ENCODE peak calls at places on chromosomes 12 and 14, in seven cellular contexts. D is body of pancreas, L is adrenal gland, J is stomach, V is right lobe of liver, N is thyroid gland, I is heart left ventricle. T is an unnamed sample.

GRCh38 chr14:34843011-34843554 is 32.1 kb downstream of the BAZ1A start:
- DNase-seq in D (no peak), V (no peak), N (no peak), L (no peak), J (no peak), I (no peak), T (no peak)

GRCh38 chr14:101072945-101073597 is 169.5 kb upstream of the RTL1 start:
- DNase-seq in V (peak), J (peak), N (no peak), I (no peak), L (peak), D (peak), T (no peak)

GRCh38 chr14:77022219-77022852 is 6.2 kb downstream of the IRF2BPL start:
- DNase-seq in I (no peak), N (peak), L (no peak), J (no peak), V (no peak), D (peak), T (no peak)

GRCh38 chr12:103771466-103771865 is 69.6 kb downstream of the NT5DC3 start:
- DNase-seq in J (peak), N (peak), L (peak), I (no peak), D (peak), V (peak), T (no peak)

GRCh38 chr12:124636138-124636968 is 68.9 kb upstream of the NCOR2 start:
- DNase-seq in D (no peak), L (peak), V (no peak), I (peak), N (no peak), J (peak), T (no peak)

GRCh38 chr12:104677441-104678089 is 220.8 kb downstream of the CHST11 start:
- DNase-seq in V (no peak), L (no peak), J (peak), N (no peak), I (no peak), D (no peak), T (no peak)

GRCh38 chr12:108128221-108129016 is 669 bp upstream of the WSCD2 start:
- DNase-seq in V (no peak), I (no peak), J (no peak), L (no peak), N (no peak), D (no peak), T (no peak)

GRCh38 chr12:3277261-3277943 is 200.2 kb downstream of the TSPAN9 start:
- DNase-seq in D (no peak), J (peak), N (peak), V (no peak), I (no peak), L (no peak), T (no peak)

GRCh38 chr14:101556566-101557320 is 4.6 kb upstream of the DIO3 start:
- DNase-seq in I (peak), D (no peak), J (no peak), V (no peak), L (no peak), N (no peak), T (no peak)

GRCh38 chr12:42798811-42799438 is 209.4 kb upstream of the PRICKLE1 start:
- DNase-seq in N (no peak), D (no peak), I (no peak), L (no peak), J (no peak), V (no peak), T (no peak)

GRCh38 chr12:58463050-58463449 is 457.3 kb downstream of the LRIG3 start:
- DNase-seq in D (no peak), V (no peak), L (no peak), I (no peak), N (no peak), J (no peak), T (no peak)

GRCh38 chr12:4591180-4591687 is 29.2 kb downstream of the DYRK4 start:
- DNase-seq in I (no peak), D (no peak), L (no peak), N (no peak), J (no peak), V (no peak), T (no peak)

GRCh38 chr12:95322335-95322734 is 104.7 kb downstream of the VEZT start:
- DNase-seq in N (no peak), D (no peak), I (no peak), J (no peak), V (no peak), L (no peak), T (no peak)

GRCh38 chr12:44000309-44000952 is 164.6 kb downstream of the TMEM117 start:
- DNase-seq in L (peak), D (peak), V (no peak), I (no peak), J (no peak), N (peak), T (no peak)

GRCh38 chr12:131087991-131088700 is 134.4 kb downstream of the ADGRD1 start:
- DNase-seq in V (no peak), I (no peak), N (peak), D (no peak), J (peak), L (peak), T (no peak)

GRCh38 chr12:120215357-120215735 is 14.4 kb upstream of the RPLP0 start:
- DNase-seq in J (no peak), N (no peak), L (no peak), I (no peak), V (no peak), D (no peak), T (no peak)

GRCh38 chr14:59919582-59920377 is at the start of gene LRRC9:
- DNase-seq in J (no peak), I (peak), L (peak), D (peak), V (peak), N (peak), T (no peak)

GRCh38 chr12:76909290-76909689 is 30.5 kb upstream of the CSRP2 start:
- DNase-seq in D (no peak), I (no peak), L (no peak), N (no peak), V (no peak), J (no peak), T (no peak)

GRCh38 chr12:9221476-9221875 is 13.3 kb upstream of the PZP start:
- DNase-seq in N (no peak), D (no peak), V (no peak), J (no peak), I (no peak), L (no peak), T (no peak)

GRCh38 chr12:96143392-96143791 is 50.8 kb upstream of the ELK3 start:
- DNase-seq in V (no peak), J (no peak), D (no peak), I (no peak), N (no peak), L (no peak), T (no peak)

GRCh38 chr14:31025335-31026075 is at the start of gene AP4S1:
- DNase-seq in N (peak), V (peak), L (peak), J (peak), D (peak), I (peak), T (no peak)

GRCh38 chr14:21915814-21916213 is 242.2 kb upstream of the OR4E1 start:
- DNase-seq in I (no peak), J (peak), D (peak), V (no peak), L (no peak), N (no peak), T (no peak)

GRCh38 chr12:99110866-99111265 is 465.8 kb downstream of the APAF1 start:
- DNase-seq in L (no peak), J (no peak), I (no peak), D (no peak), N (no peak), V (no peak), T (no peak)

GRCh38 chr12:127640181-127640886 is 626.6 kb upstream of the TMEM132C start:
- DNase-seq in V (no peak), D (no peak), L (no peak), N (no peak), J (no peak), I (no peak), T (no peak)

GRCh38 chr14:100409016-100409385 is 85.9 kb downstream of the SLC25A47 start:
- DNase-seq in L (no peak), I (no peak), J (no peak), N (no peak), D (no peak), V (no peak), T (no peak)

GRCh38 chr12:77947326-77947725 is 116.6 kb downstream of the NAV3 start:
- DNase-seq in J (no peak), I (no peak), N (no peak), V (no peak), D (no peak), L (no peak), T (no peak)

GRCh38 chr12:77941396-77941795 is 110.7 kb downstream of the NAV3 start:
- DNase-seq in J (no peak), V (no peak), I (no peak), L (no peak), N (no peak), D (no peak), T (no peak)

GRCh38 chr12:77947746-77948145 is 117.1 kb downstream of the NAV3 start:
- DNase-seq in J (no peak), I (no peak), V (no peak), L (no peak), D (no peak), N (no peak), T (no peak)

GRCh38 chr12:77943466-77943865 is 112.8 kb downstream of the NAV3 start:
- DNase-seq in N (no peak), L (no peak), J (no peak), I (no peak), D (no peak), V (no peak), T (no peak)

DNA sequence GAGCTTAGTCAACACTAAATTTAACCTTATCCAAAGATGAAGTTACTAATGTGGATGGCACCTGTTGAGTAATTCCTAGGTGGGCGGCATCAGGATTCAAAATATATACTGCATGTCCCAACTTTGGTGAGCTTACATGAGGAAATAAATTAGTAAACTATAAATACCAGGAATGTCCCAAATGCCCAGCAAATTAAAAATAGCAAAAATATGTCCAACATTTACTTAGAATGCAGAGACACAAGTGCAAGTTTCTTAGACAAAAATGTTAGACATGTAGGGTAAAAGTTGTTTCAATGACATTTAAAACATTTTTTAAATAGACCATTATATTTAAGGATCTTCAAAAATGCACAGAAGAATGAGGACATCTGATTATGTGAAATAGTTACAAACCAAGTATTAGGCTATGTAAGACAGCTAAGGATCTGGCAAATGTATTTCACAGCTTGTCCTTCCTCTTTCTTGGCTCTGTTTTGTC is 115.9 kb downstream of the NAV3 start:
- DNase-seq in I (no peak), N (no peak), D (no peak), V (no peak), L (no peak), J (no peak), T (no peak)
- TF ChIP-seq POLR2A in I (no peak), N (no peak), D (no peak), V (no peak), L (no peak), J (no peak), T (no peak)

DNA sequence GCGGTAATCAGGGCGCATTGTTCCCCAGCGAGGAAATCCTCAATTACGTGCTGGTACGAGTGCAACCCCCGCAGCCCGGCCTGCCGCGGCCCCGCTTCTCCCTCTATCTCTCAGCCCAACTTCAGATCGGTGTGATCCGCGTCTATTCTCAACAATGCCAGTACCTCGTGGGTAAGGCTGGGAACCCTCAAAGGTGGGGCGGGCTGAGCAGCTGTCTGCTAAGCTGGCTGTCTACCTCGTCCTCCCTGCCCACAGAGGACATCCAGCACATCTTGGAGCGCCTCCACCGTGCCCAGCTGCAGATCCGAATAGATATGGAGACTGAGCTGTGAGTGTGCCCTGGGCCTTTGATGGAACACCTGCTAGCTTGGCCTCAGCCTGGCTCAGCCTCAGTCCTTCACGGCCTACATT is 996 bp downstream of the REC8 start:
- DNase-seq in I (no peak), N (no peak), V (no peak), D (no peak), J (no peak), L (no peak), T (no peak)
- H3K4me3 ChIP-seq in I (no peak), N (no peak), V (no peak), D (no peak), J (peak), L (no peak), T (peak)

GRCh38 chr12:112761366-112761986 is 30.1 kb upstream of the RPH3A start:
- DNase-seq in I (no peak), V (no peak), D (no peak), J (no peak), L (no peak), N (no peak), T (no peak)

GRCh38 chr12:112756918-112757317 is 34.6 kb upstream of the RPH3A start:
- DNase-seq in V (no peak), N (no peak), J (no peak), I (no peak), L (no peak), D (no peak), T (no peak)

GRCh38 chr12:112762753-112763152 is 28.8 kb upstream of the RPH3A start:
- DNase-seq in L (no peak), D (no peak), N (no peak), V (no peak), J (no peak), I (no peak), T (no peak)

GRCh38 chr12:112755507-112755906 is 36.0 kb upstream of the RPH3A start:
- DNase-seq in V (no peak), I (no peak), L (no peak), D (no peak), J (no peak), N (no peak), T (no peak)

DNA sequence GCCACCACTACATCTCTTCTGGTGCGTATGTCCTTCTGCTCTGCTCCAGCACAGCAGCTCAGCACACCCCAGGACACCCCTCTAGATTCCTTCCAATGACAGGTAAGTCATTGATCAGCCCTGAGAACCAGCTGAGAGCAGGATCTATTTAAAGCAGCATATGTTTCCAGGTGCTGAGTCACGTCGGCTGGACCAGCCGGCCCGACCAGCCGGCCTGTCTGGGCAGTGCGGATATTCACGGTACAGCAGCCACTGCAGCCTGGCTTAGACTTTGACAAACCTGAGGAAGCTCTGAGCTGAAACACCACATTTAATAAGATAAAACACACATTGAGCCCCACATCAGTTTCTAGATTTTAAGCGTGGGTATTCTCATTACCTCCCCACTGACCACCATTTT is 31.8 kb upstream of the RPH3A start:
- DNase-seq in N (no peak), D (no peak), J (no peak), I (no peak), V (no peak), L (no peak), T (no peak)
- TF ChIP-seq POLR2A in N (no peak), D (no peak), J (no peak), I (no peak), V (no peak), L (no peak), T (no peak)

DNA sequence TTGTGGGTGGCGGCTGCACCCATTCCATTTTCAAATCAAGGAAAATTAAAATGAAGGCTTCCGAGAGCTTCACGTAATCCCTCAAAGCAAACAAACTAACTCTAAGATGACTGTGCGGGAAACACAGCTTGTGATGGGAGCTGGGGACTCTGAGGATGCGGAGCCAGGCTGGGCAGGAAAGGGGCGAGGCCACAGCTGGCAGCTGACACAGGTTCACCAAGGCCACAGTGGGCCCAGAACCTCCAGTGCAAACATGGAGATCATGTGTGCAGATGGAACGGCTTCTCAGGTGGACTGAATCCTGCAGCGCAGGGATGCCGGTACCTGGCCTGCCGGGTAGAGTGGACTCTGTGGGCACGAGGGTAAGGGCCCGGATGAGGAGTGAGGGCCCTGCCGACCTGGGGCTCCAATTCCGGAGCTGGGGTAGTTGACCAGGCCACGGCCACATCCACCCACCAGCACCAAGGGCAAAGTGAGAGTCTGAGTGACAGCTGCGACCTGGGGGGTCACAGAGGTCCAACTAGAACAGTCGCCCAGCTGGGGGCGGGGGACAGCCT is 19.2 kb upstream of the BTBD6 start:
- DNase-seq in J (no peak), N (no peak), D (no peak), I (no peak), V (no peak), L (no peak), T (no peak)
- H3K4me3 ChIP-seq in J (no peak), N (no peak), D (no peak), I (no peak), V (no peak), L (no peak), T (no peak)

GRCh38 chr14:91388551-91388975 is 29.1 kb downstream of the CCDC88C start:
- DNase-seq in I (no peak), V (no peak), D (no peak), N (no peak), L (no peak), J (no peak), T (no peak)
- TF ChIP-seq POLR2A in I (no peak), V (no peak), D (no peak), N (no peak), L (no peak), J (no peak), T (no peak)

DNA sequence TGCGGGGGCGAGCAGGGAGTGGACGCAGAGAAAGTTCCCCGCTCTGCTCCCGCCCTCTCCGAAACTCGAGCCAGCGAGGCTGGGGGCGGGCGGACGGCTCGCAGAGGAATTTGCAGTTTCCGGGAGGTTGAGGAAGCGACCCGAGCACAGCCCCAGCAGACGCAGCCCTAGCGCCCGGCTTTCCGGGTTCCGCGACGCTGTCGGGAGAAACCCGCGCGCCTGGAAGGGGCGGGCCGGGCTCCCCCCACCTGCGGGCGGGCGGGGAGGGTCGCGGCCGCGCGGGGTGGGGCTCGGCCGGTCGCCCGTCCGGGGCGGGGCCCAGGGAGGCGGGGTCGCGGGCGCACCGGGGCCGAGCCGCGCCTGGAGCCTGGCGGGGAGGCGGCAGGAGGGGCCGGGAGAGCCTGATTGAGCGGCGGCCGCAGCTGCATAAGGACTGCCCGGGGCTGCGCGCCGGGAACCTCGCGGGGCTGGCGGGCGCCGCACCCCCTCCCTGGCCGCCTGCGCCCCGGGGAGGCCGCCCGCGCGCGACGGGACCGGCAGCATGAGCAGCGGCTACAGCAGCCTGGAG is at the start of gene RASSF3:
- DNase-seq in L (peak), J (peak), I (peak), V (peak), N (peak), D (peak), T (peak)
- H3K4me3 ChIP-seq in L (peak), J (peak), I (peak), V (peak), N (peak), D (peak), T (peak)

GRCh38 chr12:123471374-123472068 is 13.6 kb downstream of the SNRNP35 start:
- DNase-seq in N (peak), I (peak), V (no peak), L (no peak), J (no peak), D (no peak), T (no peak)
- TF ChIP-seq POLR2A in N (no peak), I (no peak), V (no peak), L (no peak), J (no peak), D (no peak), T (no peak)

DNA sequence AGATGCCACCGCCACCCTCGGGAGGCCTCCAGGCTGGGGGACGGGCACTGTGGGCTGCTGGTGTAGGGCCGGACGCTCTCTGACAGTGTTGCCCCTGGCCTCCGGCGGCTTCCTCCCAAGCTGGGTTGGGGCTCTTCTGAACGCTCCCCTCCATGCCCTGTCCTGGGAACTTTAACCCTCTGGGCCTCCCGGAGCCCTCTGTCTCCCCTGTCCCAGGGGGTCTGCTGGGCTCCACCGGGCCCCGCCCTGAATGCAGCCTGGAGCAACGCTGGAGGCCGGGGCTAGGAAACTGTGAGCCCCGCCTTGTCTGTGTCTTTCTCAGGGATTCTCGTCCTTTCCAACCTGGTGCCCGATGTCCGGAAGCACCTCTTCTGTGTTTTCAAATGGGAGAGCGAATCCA is 45.7 kb upstream of the FBRSL1 start:
- DNase-seq in N (no peak), I (no peak), L (no peak), D (no peak), V (no peak), J (no peak), T (no peak)
- H3K4me3 ChIP-seq in N (no peak), I (no peak), L (no peak), D (no peak), V (no peak), J (no peak), T (no peak)